ENCODE peak calls at places on chromosomes 16 and 17, in eight cellular contexts. T is stimulated activated CD8-positive, alpha-beta memory T cell treated with anti-CD3 and anti-CD28 coated beads, Interleukin-4, amount 100 ng/mL, for 48 hours; Y is mucosa of descending colon; B is NCI-H1436; I is GM12891; W is SHP77; D is GM12865; X is RWPE1. E is an unnamed sample.

GRCh38 chr16:87368029-87368765 is 15.4 kb downstream of the FBXO31 start:
- DNase-seq in W (no peak), X (no peak), I (no peak), D (no peak), B (no peak), T (no peak), Y (no peak), E (peak; percentile 47)

GRCh38 chr16:80938035-80938927 is 68.4 kb downstream of the CMC2 start:
- DNase-seq in X (no peak), I (no peak), B (no peak), D (no peak), T (no peak), Y (peak; percentile 16), W (no peak), E (no peak)

GRCh38 chr16:10965440-10966039 is 21.2 kb downstream of the CLEC16A start:
- DNase-seq in B (no peak), D (peak; percentile 94), W (no peak), I (no peak), Y (no peak), T (peak; percentile 73), X (no peak), E (peak; percentile 77)

GRCh38 chr17:42706732-42707131 is 24.4 kb downstream of the CNTNAP1 start:
- DNase-seq in Y (no peak), T (peak; percentile 79), B (no peak), W (no peak), I (no peak), D (peak; percentile 62), X (no peak), E (no peak)

GRCh38 chr17:78559749-78560368 is 17.3 kb downstream of the DNAH17 start:
- DNase-seq in Y (peak; percentile 56), B (peak; percentile 19), W (no peak), T (peak; percentile 42), I (no peak), X (no peak), D (no peak), E (no peak)

GRCh38 chr17:57889892-57890856 is 40.3 kb upstream of the MRPS23 start:
- DNase-seq in D (no peak), I (no peak), Y (no peak), X (peak; percentile 87), T (no peak), W (peak; percentile 45), B (no peak), E (no peak)

GRCh38 chr17:60106377-60107059 is 27.8 kb upstream of the HEATR6 start:
- DNase-seq in X (no peak), B (no peak), I (no peak), T (no peak), D (peak; percentile 51), W (no peak), Y (no peak), E (no peak)

GRCh38 chr16:54048994-54049929 is 237.3 kb downstream of the IRX3 start:
- DNase-seq in Y (no peak), T (no peak), X (no peak), W (no peak), D (no peak), B (no peak), I (no peak), E (no peak)

GRCh38 chr16:88809068-88809675 is 2.6 kb downstream of the APRT start:
- DNase-seq in I (no peak), Y (no peak), D (peak; percentile 28), W (no peak), T (peak; percentile 48), X (peak; percentile 24), B (no peak), E (no peak)

GRCh38 chr17:61179316-61179715 is 220.3 kb upstream of the TBX2 start:
- DNase-seq in W (no peak), I (no peak), B (no peak), Y (no peak), X (no peak), D (no peak), T (no peak), E (no peak)

GRCh38 chr16:75279277-75279676 is 27.9 kb upstream of the BCAR1 start:
- DNase-seq in W (peak; percentile 73), I (no peak), D (no peak), T (no peak), X (peak; percentile 65), B (no peak), Y (no peak), E (peak; percentile 40)

GRCh38 chr17:66843606-66844005 is 8.7 kb downstream of the CACNG5 start:
- DNase-seq in X (no peak), W (peak; percentile 11), B (no peak), D (no peak), I (no peak), T (no peak), Y (no peak), E (no peak)

GRCh38 chr17:71975331-71975801 is 145.5 kb upstream of the SOX9 start:
- DNase-seq in B (no peak), T (no peak), Y (peak; percentile 82), X (peak; percentile 24), I (no peak), W (no peak), D (no peak), E (no peak)

GRCh38 chr16:89801800-89802199 is 14.6 kb downstream of the FANCA start:
- DNase-seq in I (no peak), D (no peak), X (no peak), W (no peak), T (no peak), Y (no peak), B (no peak), E (no peak)

GRCh38 chr16:22624759-22625533 is 114.3 kb downstream of the NPIPB5 start:
- DNase-seq in I (no peak), W (no peak), T (no peak), Y (no peak), X (no peak), B (no peak), D (peak; percentile 24), E (no peak)

GRCh38 chr17:17351356-17351891 is 48.3 kb downstream of the NT5M start:
- DNase-seq in D (no peak), B (no peak), W (peak; percentile 46), X (no peak), Y (no peak), I (no peak), T (no peak), E (no peak)

GRCh38 chr16:88289549-88290344 is 93.0 kb upstream of the ZNF469 start:
- DNase-seq in X (no peak), Y (no peak), T (no peak), B (no peak), W (no peak), I (no peak), D (no peak), E (no peak)

GRCh38 chr17:34797724-34798123 is 163.5 kb downstream of the CCT6B start:
- DNase-seq in B (no peak), T (peak; percentile 56), W (no peak), I (no peak), D (peak; percentile 19), X (peak; percentile 53), Y (peak; percentile 22), E (peak; percentile 8)

GRCh38 chr17:40373324-40373723 is 8.8 kb upstream of the GJD3 start:
- DNase-seq in T (no peak), D (no peak), X (no peak), Y (no peak), W (no peak), I (no peak), B (no peak), E (no peak)

GRCh38 chr16:68000450-68000849 is 1.2 kb upstream of the DPEP2 start:
- DNase-seq in D (no peak), W (no peak), I (no peak), B (no peak), T (no peak), Y (no peak), X (no peak), E (no peak)

GRCh38 chr17:43873091-43873490 is 26.1 kb downstream of the CD300LG start:
- DNase-seq in W (no peak), B (no peak), D (no peak), X (no peak), I (no peak), T (no peak), Y (no peak), E (no peak)

GRCh38 chr17:41048441-41048840 is 1.3 kb upstream of the KRTAP2-1 start:
- DNase-seq in X (peak; percentile 32), B (no peak), D (no peak), Y (no peak), T (no peak), W (no peak), I (no peak), E (no peak)

GRCh38 chr17:17141860-17142552 is 64.1 kb downstream of the PLD6 start:
- DNase-seq in I (peak; percentile 77), X (no peak), D (peak; percentile 27), T (peak; percentile 66), W (peak; percentile 54), Y (peak; percentile 18), B (no peak), E (peak; percentile 51)

GRCh38 chr17:230371-230770 is 48.9 kb upstream of the DOC2B start:
- DNase-seq in D (no peak), Y (no peak), B (no peak), T (no peak), W (no peak), I (no peak), X (no peak), E (no peak)

GRCh38 chr16:2744711-2745110 is 7.7 kb upstream of the SRRM2 start:
- DNase-seq in W (no peak), T (no peak), Y (no peak), B (no peak), X (no peak), I (no peak), D (no peak), E (no peak)

GRCh38 chr16:28181557-28181914 is 30.2 kb downstream of the XPO6 start:
- DNase-seq in X (peak; percentile 73), D (peak; percentile 39), Y (peak; percentile 33), T (no peak), W (no peak), I (no peak), B (no peak), E (no peak)

GRCh38 chr17:7852262-7852670 is 2.6 kb upstream of the TMEM88 start:
- DNase-seq in I (no peak), B (no peak), Y (peak; percentile 33), T (no peak), W (no peak), X (no peak), D (no peak), E (no peak)

GRCh38 chr17:49093131-49093530 is 39.4 kb upstream of the B4GALNT2 start:
- DNase-seq in W (no peak), Y (peak; percentile 48), X (no peak), T (no peak), I (no peak), D (no peak), B (no peak), E (no peak)

GRCh38 chr16:19696312-19696711 is 21.7 kb downstream of the KNOP1 start:
- DNase-seq in D (no peak), T (peak; percentile 47), Y (peak; percentile 92), I (no peak), X (peak; percentile 54), W (peak; percentile 36), B (peak; percentile 59), E (no peak)

GRCh38 chr16:48494742-48495141 is 109.5 kb upstream of the SIAH1 start:
- DNase-seq in I (no peak), T (no peak), X (no peak), D (no peak), W (no peak), Y (no peak), B (no peak), E (no peak)

GRCh38 chr16:68079616-68080344 is 5.4 kb upstream of the NFATC3 start:
- DNase-seq in X (no peak), W (no peak), T (peak; percentile 87), Y (peak; percentile 92), D (peak; percentile 47), B (no peak), I (no peak), E (no peak)

GRCh38 chr17:42980766-42981397 is 517 bp downstream of the RUNDC1 start:
- DNase-seq in X (peak; percentile 65), B (peak; percentile 35), I (peak; percentile 59), Y (peak; percentile 68), D (peak; percentile 80), T (peak; percentile 82), W (peak; percentile 57), E (peak; percentile 74)

GRCh38 chr17:13160790-13161189 is 143.0 kb upstream of the ELAC2 start:
- DNase-seq in B (no peak), D (no peak), T (no peak), I (no peak), W (no peak), X (no peak), Y (no peak), E (no peak)

GRCh38 chr17:57861000-57861736 is 11.3 kb upstream of the MRPS23 start:
- DNase-seq in X (no peak), Y (peak; percentile 73), W (no peak), B (no peak), T (no peak), D (peak; percentile 42), I (no peak), E (no peak)

E was measured in NAMALWA.